ENCODE peak calls at places on chromosomes 2 and 18, in ten cellular contexts. I is G401, E is HAP-1, G is T-helper 9 cell, M is NCI-H1105 treated with DMSO at 0.1 percent for 48 hours, A is uterus, J is GM12865, L is neural progenitor cell, N is ovary, K is sciatic nerve. D is an unnamed sample.

GRCh38 chr2:241225545-241225944 is 37.1 kb downstream of the ANO7 start:
- DNase-seq in E (no peak), L (no peak), N (peak), M (no peak), A (no peak), I (no peak), G (no peak), J (no peak), K (no peak), D (no peak)

GRCh38 chr2:177296047-177296446 is 31.5 kb upstream of the NFE2L2 start:
- DNase-seq in N (no peak), I (peak), A (no peak), G (no peak), M (peak), E (no peak), L (no peak), K (no peak), J (peak), D (peak)

GRCh38 chr2:118834901-118835738 is 12.3 kb downstream of the EN1 start:
- DNase-seq in K (no peak), G (no peak), N (no peak), A (no peak), I (no peak), E (no peak), J (no peak), M (no peak), L (peak), D (no peak)

GRCh38 chr18:63267990-63268721 is 51.4 kb downstream of the BCL2 start:
- DNase-seq in J (peak), K (no peak), E (no peak), G (no peak), M (no peak), N (no peak), L (peak), A (no peak), I (no peak), D (no peak)

GRCh38 chr2:142901778-142902177 is 24.3 kb downstream of the KYNU start:
- DNase-seq in K (no peak), N (no peak), I (no peak), G (no peak), M (no peak), A (no peak), L (no peak), E (no peak), J (no peak), D (no peak)

GRCh38 chr2:189124175-189124574 is 55.4 kb downstream of the COL5A2 start:
- DNase-seq in M (no peak), L (no peak), K (no peak), G (no peak), N (no peak), A (no peak), J (no peak), I (no peak), E (no peak), D (no peak)

GRCh38 chr2:98476192-98476868 is 31.7 kb downstream of the INPP4A start:
- DNase-seq in E (no peak), A (no peak), L (no peak), I (no peak), G (no peak), J (peak), K (no peak), M (peak), N (no peak), D (no peak)

GRCh38 chr2:128456281-128456680 is 137.6 kb upstream of the HS6ST1 start:
- DNase-seq in G (no peak), A (no peak), I (no peak), E (no peak), M (no peak), J (no peak), N (no peak), K (peak), L (no peak), D (no peak)

GRCh38 chr2:190571666-190572065 is 37.1 kb upstream of the NEMP2 start:
- DNase-seq in G (no peak), J (no peak), N (no peak), I (no peak), E (no peak), K (no peak), A (no peak), L (no peak), M (no peak), D (no peak)

GRCh38 chr2:40225670-40226069 is 226.2 kb downstream of the SLC8A1 start:
- DNase-seq in N (no peak), M (no peak), A (no peak), J (no peak), I (peak), L (no peak), G (no peak), K (no peak), E (no peak), D (no peak)

GRCh38 chr18:62959481-62959880 is 244.1 kb downstream of the PHLPP1 start:
- DNase-seq in I (no peak), M (no peak), N (no peak), K (no peak), J (no peak), E (no peak), A (no peak), G (no peak), L (no peak), D (no peak)

GRCh38 chr2:172571245-172571644 is 15.4 kb downstream of the PDK1 start:
- DNase-seq in M (no peak), G (no peak), I (no peak), E (no peak), K (no peak), A (no peak), N (no peak), L (no peak), J (no peak), D (no peak)

GRCh38 chr2:9970386-9971044 is 19.0 kb downstream of the GRHL1 start:
- DNase-seq in G (no peak), L (peak), K (no peak), J (no peak), N (no peak), I (no peak), E (peak), M (no peak), A (no peak), D (peak)

GRCh38 chr18:74397572-74397971 is 59.5 kb downstream of the DIPK1C start:
- DNase-seq in K (no peak), I (no peak), J (no peak), L (no peak), M (no peak), A (no peak), E (no peak), N (no peak), G (no peak), D (no peak)

GRCh38 chr2:240237609-240238151 is 97.2 kb upstream of the OTOS start:
- DNase-seq in I (peak), L (no peak), N (peak), J (no peak), M (no peak), E (no peak), K (no peak), A (no peak), G (no peak), D (peak)

D was measured in fibroblast of villous mesenchyme.